ENCODE peak calls at places on chromosomes 6 and 20, in six cellular contexts. One of them, this sample, is unnamed.

GRCh38 chr20:32585519-32586127 is 490 bp upstream of the NOL4L start:
- DNase-seq in hepatic stellate cell: no peak
- DNase-seq in heart right ventricle: no peak
- DNase-seq in MCF 10A: no peak
- DNase-seq in fibroblast of the aortic adventitia: no peak
- DNase-seq in activated CD4-positive, alpha-beta T cell treated with anti-CD3 and anti-CD28 coated beads for 48 hours: no peak
- DNase-seq in this sample: no peak

GRCh38 chr20:57835462-57836455 is 125.9 kb upstream of the PMEPA1 start:
- DNase-seq in hepatic stellate cell: no peak
- DNase-seq in heart right ventricle: no peak
- DNase-seq in MCF 10A: no peak
- DNase-seq in fibroblast of the aortic adventitia: no peak
- DNase-seq in activated CD4-positive, alpha-beta T cell treated with anti-CD3 and anti-CD28 coated beads for 48 hours: no peak
- DNase-seq in this sample: no peak

GRCh38 chr6:170041526-170041925 is 249.4 kb downstream of the DLL1 start:
- DNase-seq in hepatic stellate cell: no peak
- DNase-seq in heart right ventricle: no peak
- DNase-seq in MCF 10A: no peak
- DNase-seq in fibroblast of the aortic adventitia: no peak
- DNase-seq in activated CD4-positive, alpha-beta T cell treated with anti-CD3 and anti-CD28 coated beads for 48 hours: no peak
- DNase-seq in this sample: no peak

GRCh38 chr6:114471450-114471849 is 128.6 kb upstream of the HS3ST5 start:
- DNase-seq in hepatic stellate cell: no peak
- DNase-seq in heart right ventricle: no peak
- DNase-seq in MCF 10A: peak; percentile 4
- DNase-seq in fibroblast of the aortic adventitia: no peak
- DNase-seq in activated CD4-positive, alpha-beta T cell treated with anti-CD3 and anti-CD28 coated beads for 48 hours: no peak
- DNase-seq in this sample: no peak

GRCh38 chr20:5636127-5636520 is 114.1 kb upstream of the SHLD1 start:
- DNase-seq in hepatic stellate cell: no peak
- DNase-seq in heart right ventricle: no peak
- DNase-seq in MCF 10A: no peak
- DNase-seq in fibroblast of the aortic adventitia: no peak
- DNase-seq in activated CD4-positive, alpha-beta T cell treated with anti-CD3 and anti-CD28 coated beads for 48 hours: no peak
- DNase-seq in this sample: no peak

GRCh38 chr6:19413323-19413722 is 423.8 kb upstream of the ID4 start:
- DNase-seq in hepatic stellate cell: no peak
- DNase-seq in heart right ventricle: no peak
- DNase-seq in MCF 10A: peak; percentile 65
- DNase-seq in fibroblast of the aortic adventitia: peak; percentile 80
- DNase-seq in activated CD4-positive, alpha-beta T cell treated with anti-CD3 and anti-CD28 coated beads for 48 hours: no peak
- DNase-seq in this sample: no peak

GRCh38 chr6:1554241-1554880 is 55.4 kb upstream of the FOXC1 start:
- DNase-seq in hepatic stellate cell: no peak
- DNase-seq in heart right ventricle: no peak
- DNase-seq in MCF 10A: no peak
- DNase-seq in fibroblast of the aortic adventitia: no peak
- DNase-seq in activated CD4-positive, alpha-beta T cell treated with anti-CD3 and anti-CD28 coated beads for 48 hours: peak; percentile 12
- DNase-seq in this sample: no peak

GRCh38 chr6:91704531-91704930 is 1117.7 kb upstream of the MAP3K7 start:
- DNase-seq in hepatic stellate cell: no peak
- DNase-seq in heart right ventricle: no peak
- DNase-seq in MCF 10A: peak; percentile 40
- DNase-seq in fibroblast of the aortic adventitia: no peak
- DNase-seq in activated CD4-positive, alpha-beta T cell treated with anti-CD3 and anti-CD28 coated beads for 48 hours: no peak
- DNase-seq in this sample: no peak

GRCh38 chr20:59159091-59159821 is 4.4 kb upstream of the ZNF831 start:
- DNase-seq in hepatic stellate cell: no peak
- DNase-seq in heart right ventricle: no peak
- DNase-seq in MCF 10A: no peak
- DNase-seq in fibroblast of the aortic adventitia: no peak
- DNase-seq in activated CD4-positive, alpha-beta T cell treated with anti-CD3 and anti-CD28 coated beads for 48 hours: peak; percentile 55
- DNase-seq in this sample: peak; percentile 64

GRCh38 chr6:101114703-101115102 is 233.6 kb upstream of the ASCC3 start:
- DNase-seq in hepatic stellate cell: peak; percentile 11
- DNase-seq in heart right ventricle: peak; percentile 10
- DNase-seq in MCF 10A: peak; percentile 60
- DNase-seq in fibroblast of the aortic adventitia: peak; percentile 55
- DNase-seq in activated CD4-positive, alpha-beta T cell treated with anti-CD3 and anti-CD28 coated beads for 48 hours: no peak
- DNase-seq in this sample: no peak

GRCh38 chr20:63082308-63082938 is 75.7 kb upstream of the BHLHE23 start:
- DNase-seq in hepatic stellate cell: peak; percentile 70
- DNase-seq in heart right ventricle: peak; percentile 54
- DNase-seq in MCF 10A: peak; percentile 48
- DNase-seq in fibroblast of the aortic adventitia: peak; percentile 35
- DNase-seq in activated CD4-positive, alpha-beta T cell treated with anti-CD3 and anti-CD28 coated beads for 48 hours: peak; percentile 54
- DNase-seq in this sample: peak; percentile 29

GRCh38 chr20:1951436-1952115 is 42.3 kb downstream of the PDYN start:
- DNase-seq in hepatic stellate cell: no peak
- DNase-seq in heart right ventricle: no peak
- DNase-seq in MCF 10A: no peak
- DNase-seq in fibroblast of the aortic adventitia: no peak
- DNase-seq in activated CD4-positive, alpha-beta T cell treated with anti-CD3 and anti-CD28 coated beads for 48 hours: no peak
- DNase-seq in this sample: no peak

GRCh38 chr6:15171026-15171425 is 74.8 kb upstream of the JARID2 start:
- DNase-seq in hepatic stellate cell: no peak
- DNase-seq in heart right ventricle: no peak
- DNase-seq in MCF 10A: no peak
- DNase-seq in fibroblast of the aortic adventitia: no peak
- DNase-seq in activated CD4-positive, alpha-beta T cell treated with anti-CD3 and anti-CD28 coated beads for 48 hours: no peak
- DNase-seq in this sample: no peak

GRCh38 chr20:1376453-1377270 is 16.2 kb downstream of the FKBP1A start:
- DNase-seq in hepatic stellate cell: no peak
- DNase-seq in heart right ventricle: no peak
- DNase-seq in MCF 10A: no peak
- DNase-seq in fibroblast of the aortic adventitia: peak; percentile 33
- DNase-seq in activated CD4-positive, alpha-beta T cell treated with anti-CD3 and anti-CD28 coated beads for 48 hours: no peak
- DNase-seq in this sample: no peak

GRCh38 chr6:16104624-16105023 is 24.3 kb upstream of the MYLIP start:
- DNase-seq in hepatic stellate cell: no peak
- DNase-seq in heart right ventricle: no peak
- DNase-seq in MCF 10A: no peak
- DNase-seq in fibroblast of the aortic adventitia: no peak
- DNase-seq in activated CD4-positive, alpha-beta T cell treated with anti-CD3 and anti-CD28 coated beads for 48 hours: no peak
- DNase-seq in this sample: no peak

GRCh38 chr6:160156842-160157241 is 35.2 kb downstream of the SLC22A1 start:
- DNase-seq in hepatic stellate cell: no peak
- DNase-seq in heart right ventricle: no peak
- DNase-seq in MCF 10A: no peak
- DNase-seq in fibroblast of the aortic adventitia: peak; percentile 83
- DNase-seq in activated CD4-positive, alpha-beta T cell treated with anti-CD3 and anti-CD28 coated beads for 48 hours: no peak
- DNase-seq in this sample: no peak

GRCh38 chr20:2873747-2874041 is 413 bp downstream of the PTPRA start:
- DNase-seq in hepatic stellate cell: peak; percentile 45
- DNase-seq in heart right ventricle: peak; percentile 57
- DNase-seq in MCF 10A: peak; percentile 38
- DNase-seq in fibroblast of the aortic adventitia: peak; percentile 19
- DNase-seq in activated CD4-positive, alpha-beta T cell treated with anti-CD3 and anti-CD28 coated beads for 48 hours: peak; percentile 70
- DNase-seq in this sample: peak; percentile 58

GRCh38 chr6:161444464-161444863 is 170.6 kb upstream of the AGPAT4 start:
- DNase-seq in hepatic stellate cell: no peak
- DNase-seq in heart right ventricle: peak; percentile 32
- DNase-seq in MCF 10A: no peak
- DNase-seq in fibroblast of the aortic adventitia: peak; percentile 38
- DNase-seq in activated CD4-positive, alpha-beta T cell treated with anti-CD3 and anti-CD28 coated beads for 48 hours: peak; percentile 48
- DNase-seq in this sample: no peak